ENCODE peak calls at places on chromosomes 5 and 9, in eight cellular contexts. Z is tibial artery; N is psoas muscle; H is CD4-positive, CD25-positive, alpha-beta regulatory T cell; O is bronchial epithelial cell; M is IMR-90; V is body of pancreas; D is brain microvascular endothelial cell. Y is an unnamed sample.

GRCh38 chr5:125484272-125485002 is 738.0 kb upstream of the ZNF608 start:
- DNase-seq in Z (peak; percentile 92), N (peak; percentile 61), H (no peak), O (peak; percentile 90), M (peak; percentile 93), V (peak; percentile 31), D (peak; percentile 69), Y (peak; percentile 72)

GRCh38 chr9:76302947-76303550 is 91.2 kb downstream of the RFK start:
- DNase-seq in Z (no peak), N (no peak), H (no peak), O (peak; percentile 44), M (peak; percentile 72), V (peak; percentile 22), D (peak; percentile 6), Y (no peak)

GRCh38 chr9:129109504-129109903 is 1.1 kb downstream of the CRAT start:
- DNase-seq in Z (peak; percentile 77), N (peak; percentile 72), H (no peak), O (peak; percentile 10), M (no peak), V (no peak), D (no peak), Y (peak; percentile 82)

GRCh38 chr9:131270171-131271015 is 5.9 kb downstream of the FAM78A start:
- DNase-seq in Z (peak; percentile 81), N (peak; percentile 76), H (peak; percentile 42), O (no peak), M (no peak), V (no peak), D (no peak), Y (peak; percentile 88)

GRCh38 chr9:6214903-6215302 is 704 bp upstream of the IL33 start:
- DNase-seq in Z (no peak), N (no peak), H (no peak), O (no peak), M (peak; percentile 36), V (no peak), D (no peak), Y (no peak)

GRCh38 chr5:176837707-176838115 is 27.4 kb downstream of the UNC5A start:
- DNase-seq in Z (peak; percentile 85), N (peak; percentile 86), H (peak; percentile 30), O (peak; percentile 64), M (peak; percentile 83), V (peak; percentile 88), D (peak; percentile 88), Y (peak; percentile 62)

GRCh38 chr9:4762889-4763521 is 22.0 kb upstream of the AK3 start:
- DNase-seq in Z (peak; percentile 69), N (no peak), H (no peak), O (peak; percentile 17), M (no peak), V (no peak), D (peak; percentile 20), Y (peak; percentile 63)

GRCh38 chr5:148454576-148454975 is 70.8 kb downstream of the FBXO38 start:
- DNase-seq in Z (no peak), N (no peak), H (no peak), O (no peak), M (no peak), V (no peak), D (no peak), Y (no peak)

GRCh38 chr5:67051164-67051563 is 145.4 kb downstream of the CD180 start:
- DNase-seq in Z (no peak), N (no peak), H (no peak), O (no peak), M (no peak), V (no peak), D (no peak), Y (no peak)

GRCh38 chr5:67806647-67807046 is 408.9 kb upstream of the PIK3R1 start:
- DNase-seq in Z (no peak), N (no peak), H (no peak), O (no peak), M (no peak), V (no peak), D (no peak), Y (no peak)

DNA sequence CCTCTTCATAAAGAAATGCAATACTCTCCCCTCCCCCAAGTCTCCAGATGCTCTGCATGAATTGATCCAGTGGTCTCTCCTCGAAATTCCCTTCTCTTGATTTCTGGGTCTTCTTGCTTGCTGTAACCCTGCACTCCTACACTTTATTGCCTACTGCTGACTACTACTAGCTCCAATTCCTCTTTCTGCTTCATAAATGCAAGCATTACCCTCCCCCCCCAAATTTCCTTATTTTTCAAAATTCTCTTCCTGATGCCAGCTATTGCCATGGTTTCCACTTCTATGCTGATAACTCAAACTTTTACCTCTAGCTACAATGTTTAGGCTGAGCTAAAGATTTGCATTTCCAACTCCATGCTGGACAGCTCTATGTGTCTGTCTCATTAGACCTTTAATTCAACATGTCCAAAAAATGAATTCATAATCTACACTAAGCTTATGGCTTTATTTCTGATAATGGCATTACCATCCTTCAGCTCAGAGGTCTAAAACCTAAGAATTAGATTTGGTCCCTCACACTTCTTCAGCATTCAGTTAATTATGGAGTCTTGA is 1.4 kb downstream of the ZBTB26 start:
- DNase-seq in Z (no peak), N (no peak), H (no peak), O (no peak), M (no peak), V (no peak), D (no peak), Y (no peak)
- H3K4me3 ChIP-seq in Z (no peak overlapping the region), N (peak overlapping the region; percentile 96), H (peak overlapping the region; percentile 38), O (no peak overlapping the region), M (no peak overlapping the region), V (no peak overlapping the region), D (no peak overlapping the region), Y (no peak overlapping the region)

GRCh38 chr5:17952231-17952630 is 318.0 kb downstream of the TAF11L14 start:
- DNase-seq in Z (no peak), N (no peak), H (no peak), O (no peak), M (no peak), V (no peak), D (no peak), Y (no peak)

GRCh38 chr5:17947029-17947428 is 312.8 kb downstream of the TAF11L14 start:
- DNase-seq in Z (no peak), N (no peak), H (no peak), O (no peak), M (no peak), V (no peak), D (no peak), Y (no peak)

GRCh38 chr5:17951392-17952169 is 317.3 kb downstream of the TAF11L14 start:
- DNase-seq in Z (no peak), N (no peak), H (no peak), O (peak; percentile 92), M (no peak), V (no peak), D (no peak), Y (no peak)
- H3K4me3 ChIP-seq in Z (no peak overlapping the region), N (no peak overlapping the region), H (no peak overlapping the region), O (no peak overlapping the region), M (no peak overlapping the region), V (no peak overlapping the region), D (no peak overlapping the region), Y (no peak overlapping the region)

GRCh38 chr9:112337547-112337946 is 4.1 kb upstream of the PTBP3 start:
- DNase-seq in Z (no peak), N (no peak), H (no peak), O (no peak), M (no peak), V (no peak), D (no peak), Y (no peak)
- H3K4me3 ChIP-seq in Z (no peak overlapping the region), N (no peak overlapping the region), H (no peak overlapping the region), O (no peak overlapping the region), M (no peak overlapping the region), V (no peak overlapping the region), D (no peak overlapping the region), Y (no peak overlapping the region)

DNA sequence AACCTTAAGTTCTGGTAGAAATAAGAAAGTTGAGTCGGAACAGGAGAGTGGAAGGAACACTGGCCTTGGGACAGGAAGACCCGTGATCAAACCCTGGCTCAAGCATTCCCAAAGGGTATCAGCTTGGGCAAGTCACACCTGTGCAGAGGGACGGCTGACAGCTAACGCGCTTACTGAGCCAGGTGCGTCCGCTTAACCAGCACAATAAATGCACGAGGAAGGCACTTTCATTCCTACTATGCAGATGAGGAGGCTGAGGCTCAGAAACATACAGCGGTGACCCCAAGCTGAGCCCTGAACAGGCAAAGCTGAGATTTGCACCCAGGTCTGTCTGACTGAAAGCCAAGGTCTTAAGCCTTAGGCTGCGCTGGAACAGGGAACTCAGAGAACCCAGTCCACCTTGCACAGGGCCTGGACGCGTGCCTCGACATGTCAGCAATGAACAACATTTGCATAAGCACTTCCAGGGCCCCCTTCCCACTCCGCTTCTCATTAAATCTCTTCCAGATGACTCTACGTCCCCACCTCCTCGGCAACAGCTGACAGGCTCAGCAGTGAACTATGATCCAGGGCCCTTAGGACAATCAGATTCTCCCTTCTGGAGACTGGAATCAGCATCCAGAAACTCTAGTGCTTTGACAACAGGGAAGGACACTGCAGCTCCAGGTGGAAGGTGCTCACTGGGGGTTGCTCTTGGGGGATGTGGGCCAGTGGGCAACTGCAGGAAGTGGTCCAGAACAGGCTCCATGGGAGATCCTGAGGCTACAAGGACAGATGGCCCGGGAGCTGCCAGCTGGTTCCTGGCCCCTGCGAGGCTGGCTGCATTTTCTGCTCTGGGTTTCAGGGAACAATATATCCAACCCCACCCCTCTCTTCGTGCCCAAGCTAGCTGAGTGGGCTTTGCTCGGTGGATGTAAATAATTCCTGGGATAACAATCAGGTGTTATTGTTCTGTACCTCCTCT is 35.2 kb downstream of the SH3PXD2B start:
- DNase-seq in Z (no peak), N (peak; percentile 63), H (no peak), O (peak; percentile 90), M (no peak), V (peak; percentile 52), D (no peak), Y (no peak)
- H3K4me3 ChIP-seq in Z (no peak overlapping the region), N (no peak overlapping the region), H (no peak overlapping the region), O (no peak overlapping the region), M (no peak overlapping the region), V (no peak overlapping the region), D (no peak overlapping the region), Y (no peak overlapping the region)

GRCh38 chr9:120894404-120895226 is 17.6 kb upstream of the PHF19 start:
- DNase-seq in Z (peak; percentile 82), N (peak; percentile 60), H (no peak), O (no peak), M (no peak), V (peak; percentile 32), D (no peak), Y (peak; percentile 67)
- H3K4me3 ChIP-seq in Z (peak overlapping the region; percentile 54), N (peak overlapping the region; percentile 51), H (no peak overlapping the region), O (no peak overlapping the region), M (no peak overlapping the region), V (no peak overlapping the region), D (peak overlapping the region; percentile 17), Y (no peak overlapping the region)

Y was measured in right atrium auricular region.